ENCODE peak calls at places on chromosomes 6 and 20, in four cellular contexts. One of them, this sample, is unnamed.

GRCh38 chr20:64053841-64054661 is 4.6 kb upstream of the SOX18 start:
- DNase-seq in tibial nerve: no peak
- DNase-seq in transverse colon: no peak
- DNase-seq in H54: no peak
- DNase-seq in this sample: no peak

GRCh38 chr20:62203378-62204030 is 16.6 kb downstream of the HRH3 start:
- DNase-seq in tibial nerve: no peak
- DNase-seq in transverse colon: no peak
- DNase-seq in H54: no peak
- DNase-seq in this sample: peak

GRCh38 chr20:61963149-61963548 is 102.5 kb downstream of the TAF4 start:
- DNase-seq in tibial nerve: no peak
- DNase-seq in transverse colon: no peak
- DNase-seq in H54: no peak
- DNase-seq in this sample: no peak

GRCh38 chr20:1225729-1226313 is at the start of gene RAD21L1:
- DNase-seq in tibial nerve: peak
- DNase-seq in transverse colon: peak
- DNase-seq in H54: peak
- DNase-seq in this sample: peak

GRCh38 chr20:4717816-4718215 is 3.9 kb upstream of the PRND start:
- DNase-seq in tibial nerve: no peak
- DNase-seq in transverse colon: no peak
- DNase-seq in H54: no peak
- DNase-seq in this sample: no peak

GRCh38 chr6:132797975-132798819 is at the start of gene SLC18B1:
- DNase-seq in tibial nerve: peak
- DNase-seq in transverse colon: peak
- DNase-seq in H54: no peak
- DNase-seq in this sample: peak

GRCh38 chr6:20790032-20790791 is 256.0 kb downstream of the CDKAL1 start:
- DNase-seq in tibial nerve: no peak
- DNase-seq in transverse colon: no peak
- DNase-seq in H54: no peak
- DNase-seq in this sample: no peak

GRCh38 chr6:112038268-112038667 is 15.6 kb upstream of the CCN6 start:
- DNase-seq in tibial nerve: no peak
- DNase-seq in transverse colon: no peak
- DNase-seq in H54: no peak
- DNase-seq in this sample: no peak

GRCh38 chr6:153231048-153231635 is 100.1 kb upstream of the RGS17 start:
- DNase-seq in tibial nerve: peak
- DNase-seq in transverse colon: peak
- DNase-seq in H54: peak
- DNase-seq in this sample: peak

GRCh38 chr6:101541873-101542272 is 148.4 kb downstream of the GRIK2 start:
- DNase-seq in tibial nerve: no peak
- DNase-seq in transverse colon: no peak
- DNase-seq in H54: no peak
- DNase-seq in this sample: no peak

GRCh38 chr6:119350202-119351004 is 842 bp upstream of the MAN1A1 start:
- DNase-seq in tibial nerve: no peak
- DNase-seq in transverse colon: peak
- DNase-seq in H54: peak
- DNase-seq in this sample: peak

GRCh38 chr6:115842338-115842737 is 218.4 kb downstream of the FRK start:
- DNase-seq in tibial nerve: no peak
- DNase-seq in transverse colon: no peak
- DNase-seq in H54: no peak
- DNase-seq in this sample: no peak

GRCh38 chr6:157449610-157450009 is 68.6 kb downstream of the ZDHHC14 start:
- DNase-seq in tibial nerve: no peak
- DNase-seq in transverse colon: no peak
- DNase-seq in H54: no peak
- DNase-seq in this sample: no peak

GRCh38 chr20:20711413-20711812 is 1.0 kb downstream of the RALGAPA2 start:
- DNase-seq in tibial nerve: no peak
- DNase-seq in transverse colon: peak
- DNase-seq in H54: no peak
- DNase-seq in this sample: peak

GRCh38 chr6:6803180-6803978 is 214.9 kb downstream of the LY86 start:
- DNase-seq in tibial nerve: no peak
- DNase-seq in transverse colon: peak
- DNase-seq in H54: no peak
- DNase-seq in this sample: peak

GRCh38 chr6:26172496-26172958 is 85.3 kb downstream of the HFE start:
- DNase-seq in tibial nerve: no peak
- DNase-seq in transverse colon: peak
- DNase-seq in H54: no peak
- DNase-seq in this sample: peak

GRCh38 chr6:124512431-124512830 is 449.8 kb upstream of the RNF217 start:
- DNase-seq in tibial nerve: no peak
- DNase-seq in transverse colon: no peak
- DNase-seq in H54: no peak
- DNase-seq in this sample: no peak

GRCh38 chr6:132063738-132064137 is 112.6 kb upstream of the CCN2 start:
- DNase-seq in tibial nerve: no peak
- DNase-seq in transverse colon: no peak
- DNase-seq in H54: peak
- DNase-seq in this sample: no peak

GRCh38 chr6:41367700-41368099 is 32.3 kb downstream of the NCR2 start:
- DNase-seq in tibial nerve: no peak
- DNase-seq in transverse colon: peak
- DNase-seq in H54: peak
- DNase-seq in this sample: no peak

GRCh38 chr6:170096803-170097504 is 193.9 kb downstream of the DLL1 start:
- DNase-seq in tibial nerve: no peak
- DNase-seq in transverse colon: no peak
- DNase-seq in H54: no peak
- DNase-seq in this sample: no peak

GRCh38 chr6:72832271-72832670 is 210.4 kb downstream of the KCNQ5 start:
- DNase-seq in tibial nerve: no peak
- DNase-seq in transverse colon: no peak
- DNase-seq in H54: no peak
- DNase-seq in this sample: no peak

GRCh38 chr6:100452998-100453397 is 11.7 kb downstream of the SIM1 start:
- DNase-seq in tibial nerve: no peak
- DNase-seq in transverse colon: no peak
- DNase-seq in H54: no peak
- DNase-seq in this sample: no peak

GRCh38 chr6:149862901-149863595 is 1.1 kb downstream of the LRP11 start:
- DNase-seq in tibial nerve: peak
- DNase-seq in transverse colon: peak
- DNase-seq in H54: peak
- DNase-seq in this sample: peak

GRCh38 chr20:10676518-10676917 is 2.7 kb upstream of the JAG1 start:
- DNase-seq in tibial nerve: no peak
- DNase-seq in transverse colon: no peak
- DNase-seq in H54: no peak
- DNase-seq in this sample: no peak
- TF ChIP-seq POLR2A in tibial nerve: no peak
- TF ChIP-seq POLR2A in transverse colon: no peak
- TF ChIP-seq POLR2A in H54: no peak
- TF ChIP-seq POLR2A in this sample: no peak

GRCh38 chr20:58646703-58647102 is 4.4 kb upstream of the STX16 start:
- DNase-seq in tibial nerve: no peak
- DNase-seq in transverse colon: no peak
- DNase-seq in H54: no peak
- DNase-seq in this sample: no peak
- TF ChIP-seq POLR2A in tibial nerve: no peak
- TF ChIP-seq POLR2A in transverse colon: no peak
- TF ChIP-seq POLR2A in H54: no peak
- TF ChIP-seq POLR2A in this sample: no peak

GRCh38 chr6:30626484-30627366 is at the start of gene ATAT1:
- DNase-seq in tibial nerve: peak
- DNase-seq in transverse colon: peak
- DNase-seq in H54: peak
- DNase-seq in this sample: peak
- TF ChIP-seq POLR2A in tibial nerve: peak
- TF ChIP-seq POLR2A in transverse colon: peak
- TF ChIP-seq POLR2A in H54: peak
- TF ChIP-seq POLR2A in this sample: peak

GRCh38 chr20:31570021-31570463 is 35.0 kb upstream of the ID1 start:
- DNase-seq in tibial nerve: no peak
- DNase-seq in transverse colon: no peak
- DNase-seq in H54: no peak
- DNase-seq in this sample: no peak

GRCh38 chr20:31568041-31568731 is 36.9 kb upstream of the ID1 start:
- DNase-seq in tibial nerve: no peak
- DNase-seq in transverse colon: no peak
- DNase-seq in H54: no peak
- DNase-seq in this sample: no peak

GRCh38 chr20:31569163-31570020 is 35.7 kb upstream of the ID1 start:
- DNase-seq in tibial nerve: peak
- DNase-seq in transverse colon: peak
- DNase-seq in H54: no peak
- DNase-seq in this sample: peak

GRCh38 chr20:31567380-31567720 is 37.7 kb upstream of the ID1 start:
- DNase-seq in tibial nerve: no peak
- DNase-seq in transverse colon: no peak
- DNase-seq in H54: no peak
- DNase-seq in this sample: no peak

DNA sequence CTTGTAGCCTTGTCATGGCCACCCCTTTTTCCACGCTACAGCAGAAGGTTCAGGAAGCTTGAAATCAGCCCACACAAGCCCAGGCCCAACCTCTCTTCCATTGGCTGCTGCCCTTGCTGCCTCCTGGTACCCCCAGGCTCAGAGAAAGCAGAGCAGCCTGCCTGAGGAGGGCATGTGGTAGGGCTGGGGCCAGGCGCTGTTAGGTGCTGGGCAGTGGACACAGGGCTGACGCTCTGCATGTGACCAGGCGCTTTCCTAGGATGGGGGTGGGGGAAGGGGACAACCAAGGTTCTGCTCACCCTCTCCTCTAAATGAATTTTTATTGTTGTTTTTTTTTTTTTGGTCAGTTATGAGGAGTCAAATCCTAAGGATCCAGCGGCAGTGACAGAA is 36.3 kb upstream of the ID1 start:
- DNase-seq in tibial nerve: no peak
- DNase-seq in transverse colon: no peak
- DNase-seq in H54: no peak
- DNase-seq in this sample: no peak
- TF ChIP-seq POLR2A in tibial nerve: no peak
- TF ChIP-seq POLR2A in transverse colon: no peak
- TF ChIP-seq POLR2A in H54: no peak
- TF ChIP-seq POLR2A in this sample: no peak

GRCh38 chr6:42453027-42453648 is 1.4 kb upstream of the TRERF1 start:
- DNase-seq in tibial nerve: peak
- DNase-seq in transverse colon: peak
- DNase-seq in H54: peak
- DNase-seq in this sample: peak
- TF ChIP-seq POLR2A in tibial nerve: peak
- TF ChIP-seq POLR2A in transverse colon: peak
- TF ChIP-seq POLR2A in H54: peak
- TF ChIP-seq POLR2A in this sample: peak

GRCh38 chr6:3159805-3160781 is 2.7 kb upstream of the TUBB2A start:
- DNase-seq in tibial nerve: no peak
- DNase-seq in transverse colon: peak
- DNase-seq in H54: no peak
- DNase-seq in this sample: peak
- TF ChIP-seq POLR2A in tibial nerve: no peak
- TF ChIP-seq POLR2A in transverse colon: peak
- TF ChIP-seq POLR2A in H54: no peak
- TF ChIP-seq POLR2A in this sample: peak

This sample was measured in Peyer's patch.